ENCODE peak calls at places on chromosomes 12 and 14, in eight cellular contexts. One of them, this sample, is unnamed.

GRCh38 chr12:10717410-10717809 is 5.7 kb downstream of the YBX3 start:
- DNase-seq in HepG2: no peak
- DNase-seq in astrocyte: peak
- DNase-seq in MM.1S: no peak
- DNase-seq in H9: no peak
- DNase-seq in fibroblast of lung: peak
- DNase-seq in GM23248: peak
- DNase-seq in endodermal cell: peak
- DNase-seq in this sample: peak

GRCh38 chr12:98492580-98493140 is 22.7 kb upstream of the TMPO start:
- DNase-seq in HepG2: no peak
- DNase-seq in astrocyte: no peak
- DNase-seq in MM.1S: no peak
- DNase-seq in H9: no peak
- DNase-seq in fibroblast of lung: no peak
- DNase-seq in GM23248: no peak
- DNase-seq in endodermal cell: peak
- DNase-seq in this sample: no peak

GRCh38 chr12:63301311-63301710 is 150.3 kb upstream of the AVPR1A start:
- DNase-seq in HepG2: no peak
- DNase-seq in astrocyte: no peak
- DNase-seq in MM.1S: no peak
- DNase-seq in H9: no peak
- DNase-seq in fibroblast of lung: peak
- DNase-seq in GM23248: peak
- DNase-seq in endodermal cell: no peak
- DNase-seq in this sample: peak

GRCh38 chr12:26651566-26652188 is 181.3 kb downstream of the ITPR2 start:
- DNase-seq in HepG2: peak
- DNase-seq in astrocyte: peak
- DNase-seq in MM.1S: peak
- DNase-seq in H9: peak
- DNase-seq in fibroblast of lung: peak
- DNase-seq in GM23248: peak
- DNase-seq in endodermal cell: peak
- DNase-seq in this sample: peak

GRCh38 chr12:50419112-50419909 is 18.6 kb downstream of the LARP4 start:
- DNase-seq in HepG2: no peak
- DNase-seq in astrocyte: no peak
- DNase-seq in MM.1S: no peak
- DNase-seq in H9: no peak
- DNase-seq in fibroblast of lung: no peak
- DNase-seq in GM23248: no peak
- DNase-seq in endodermal cell: no peak
- DNase-seq in this sample: no peak

GRCh38 chr14:24369907-24370687 is 2.1 kb downstream of the NFATC4 start:
- DNase-seq in HepG2: no peak
- DNase-seq in astrocyte: no peak
- DNase-seq in MM.1S: no peak
- DNase-seq in H9: no peak
- DNase-seq in fibroblast of lung: no peak
- DNase-seq in GM23248: peak
- DNase-seq in endodermal cell: peak
- DNase-seq in this sample: no peak

GRCh38 chr14:22630486-22630885 is 13.7 kb downstream of the OR6J1 start:
- DNase-seq in HepG2: no peak
- DNase-seq in astrocyte: peak
- DNase-seq in MM.1S: no peak
- DNase-seq in H9: no peak
- DNase-seq in fibroblast of lung: peak
- DNase-seq in GM23248: peak
- DNase-seq in endodermal cell: no peak
- DNase-seq in this sample: no peak

GRCh38 chr14:64912256-64912655 is 2.0 kb upstream of the CHURC1 start:
- DNase-seq in HepG2: no peak
- DNase-seq in astrocyte: peak
- DNase-seq in MM.1S: peak
- DNase-seq in H9: no peak
- DNase-seq in fibroblast of lung: peak
- DNase-seq in GM23248: peak
- DNase-seq in endodermal cell: no peak
- DNase-seq in this sample: no peak

GRCh38 chr12:48414046-48414445 is 58.3 kb upstream of the ANP32D start:
- DNase-seq in HepG2: no peak
- DNase-seq in astrocyte: no peak
- DNase-seq in MM.1S: no peak
- DNase-seq in H9: no peak
- DNase-seq in fibroblast of lung: no peak
- DNase-seq in GM23248: no peak
- DNase-seq in endodermal cell: no peak
- DNase-seq in this sample: no peak

GRCh38 chr12:128387811-128388422 is 120.9 kb downstream of the TMEM132C start:
- DNase-seq in HepG2: peak
- DNase-seq in astrocyte: no peak
- DNase-seq in MM.1S: no peak
- DNase-seq in H9: peak
- DNase-seq in fibroblast of lung: no peak
- DNase-seq in GM23248: no peak
- DNase-seq in endodermal cell: peak
- DNase-seq in this sample: peak

GRCh38 chr12:84508325-84508861 is 404.2 kb downstream of the SLC6A15 start:
- DNase-seq in HepG2: peak
- DNase-seq in astrocyte: peak
- DNase-seq in MM.1S: peak
- DNase-seq in H9: peak
- DNase-seq in fibroblast of lung: peak
- DNase-seq in GM23248: peak
- DNase-seq in endodermal cell: peak
- DNase-seq in this sample: peak

GRCh38 chr14:102574840-102575478 is 17.5 kb upstream of the RCOR1 start:
- DNase-seq in HepG2: peak
- DNase-seq in astrocyte: no peak
- DNase-seq in MM.1S: no peak
- DNase-seq in H9: peak
- DNase-seq in fibroblast of lung: no peak
- DNase-seq in GM23248: no peak
- DNase-seq in endodermal cell: peak
- DNase-seq in this sample: no peak

GRCh38 chr12:88267630-88268029 is 125.5 kb downstream of the TMTC3 start:
- DNase-seq in HepG2: no peak
- DNase-seq in astrocyte: no peak
- DNase-seq in MM.1S: no peak
- DNase-seq in H9: no peak
- DNase-seq in fibroblast of lung: no peak
- DNase-seq in GM23248: no peak
- DNase-seq in endodermal cell: no peak
- DNase-seq in this sample: no peak

GRCh38 chr12:101414533-101415119 is 7.1 kb upstream of the ARL1 start:
- DNase-seq in HepG2: peak
- DNase-seq in astrocyte: peak
- DNase-seq in MM.1S: peak
- DNase-seq in H9: peak
- DNase-seq in fibroblast of lung: peak
- DNase-seq in GM23248: peak
- DNase-seq in endodermal cell: peak
- DNase-seq in this sample: peak

GRCh38 chr12:34347367-34347766 is 325.1 kb downstream of the ALG10 start:
- DNase-seq in HepG2: peak
- DNase-seq in astrocyte: no peak
- DNase-seq in MM.1S: no peak
- DNase-seq in H9: no peak
- DNase-seq in fibroblast of lung: no peak
- DNase-seq in GM23248: no peak
- DNase-seq in endodermal cell: peak
- DNase-seq in this sample: no peak

GRCh38 chr12:6330999-6331714 is 10.7 kb downstream of the TNFRSF1A start:
- DNase-seq in HepG2: no peak
- DNase-seq in astrocyte: no peak
- DNase-seq in MM.1S: no peak
- DNase-seq in H9: no peak
- DNase-seq in fibroblast of lung: no peak
- DNase-seq in GM23248: no peak
- DNase-seq in endodermal cell: no peak
- DNase-seq in this sample: no peak

GRCh38 chr12:99911967-99912366 is 72.8 kb downstream of the ANKS1B start:
- DNase-seq in HepG2: no peak
- DNase-seq in astrocyte: no peak
- DNase-seq in MM.1S: peak
- DNase-seq in H9: no peak
- DNase-seq in fibroblast of lung: peak
- DNase-seq in GM23248: peak
- DNase-seq in endodermal cell: no peak
- DNase-seq in this sample: peak

GRCh38 chr12:6869049-6870021 is 2.0 kb downstream of the TPI1 start:
- DNase-seq in HepG2: peak
- DNase-seq in astrocyte: no peak
- DNase-seq in MM.1S: peak
- DNase-seq in H9: peak
- DNase-seq in fibroblast of lung: peak
- DNase-seq in GM23248: peak
- DNase-seq in endodermal cell: peak
- DNase-seq in this sample: peak

DNA sequence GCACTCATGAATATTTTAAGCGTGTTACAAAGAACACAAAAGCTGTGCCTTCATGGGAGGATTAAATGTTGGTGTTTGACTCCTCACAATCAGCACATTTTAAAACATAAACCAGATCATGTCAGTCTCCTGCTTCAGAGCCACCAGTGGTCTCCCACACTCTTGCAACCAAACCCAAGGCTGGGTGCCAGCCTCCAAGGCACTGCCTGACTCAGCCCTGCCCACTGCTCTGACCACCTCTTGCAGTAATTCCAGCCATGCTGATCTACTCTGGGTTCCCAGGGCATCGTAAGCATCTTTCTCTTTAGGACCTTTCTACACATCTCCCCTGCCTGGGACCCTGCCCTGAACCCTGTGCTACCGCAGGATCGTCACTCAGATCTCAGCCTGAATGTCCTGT is 449.6 kb downstream of the RAD51B start:
- DNase-seq in HepG2: no peak
- DNase-seq in astrocyte: no peak
- DNase-seq in MM.1S: no peak
- DNase-seq in H9: no peak
- DNase-seq in fibroblast of lung: peak
- DNase-seq in GM23248: peak
- DNase-seq in endodermal cell: no peak
- DNase-seq in this sample: no peak
- H3K9ac ChIP-seq in HepG2: no peak
- H3K9ac ChIP-seq in astrocyte: no peak
- H3K9ac ChIP-seq in MM.1S: no peak
- H3K9ac ChIP-seq in H9: no peak
- H3K9ac ChIP-seq in fibroblast of lung: no peak
- H3K9ac ChIP-seq in GM23248: no peak
- H3K9ac ChIP-seq in endodermal cell: no peak
- H3K9ac ChIP-seq in this sample: no peak

DNA sequence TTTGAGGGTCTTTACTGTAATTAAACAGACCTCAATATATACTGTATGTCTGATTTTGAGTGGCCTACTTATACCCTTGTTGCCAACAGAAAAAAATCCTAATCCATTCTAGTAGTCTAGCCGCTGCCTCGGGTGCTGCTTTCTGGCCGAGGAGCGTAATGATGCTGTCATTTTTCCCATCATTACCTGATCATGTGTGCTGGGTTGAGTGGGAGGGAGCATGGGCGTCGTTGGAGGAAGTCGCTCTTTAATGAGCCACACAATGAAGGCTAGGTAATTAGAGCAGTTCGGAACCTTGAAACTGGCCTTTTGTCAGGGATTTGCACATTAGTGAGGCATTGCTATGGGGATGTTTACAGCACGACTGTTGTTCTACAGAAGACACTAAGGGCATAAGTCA is 76.1 kb upstream of the RFX4 start:
- DNase-seq in HepG2: no peak
- DNase-seq in astrocyte: no peak
- DNase-seq in MM.1S: no peak
- DNase-seq in H9: no peak
- DNase-seq in fibroblast of lung: no peak
- DNase-seq in GM23248: no peak
- DNase-seq in endodermal cell: no peak
- DNase-seq in this sample: no peak
- H3K9ac ChIP-seq in HepG2: no peak
- H3K9ac ChIP-seq in astrocyte: no peak
- H3K9ac ChIP-seq in MM.1S: no peak
- H3K9ac ChIP-seq in H9: no peak
- H3K9ac ChIP-seq in fibroblast of lung: no peak
- H3K9ac ChIP-seq in GM23248: no peak
- H3K9ac ChIP-seq in endodermal cell: no peak
- H3K9ac ChIP-seq in this sample: no peak

DNA sequence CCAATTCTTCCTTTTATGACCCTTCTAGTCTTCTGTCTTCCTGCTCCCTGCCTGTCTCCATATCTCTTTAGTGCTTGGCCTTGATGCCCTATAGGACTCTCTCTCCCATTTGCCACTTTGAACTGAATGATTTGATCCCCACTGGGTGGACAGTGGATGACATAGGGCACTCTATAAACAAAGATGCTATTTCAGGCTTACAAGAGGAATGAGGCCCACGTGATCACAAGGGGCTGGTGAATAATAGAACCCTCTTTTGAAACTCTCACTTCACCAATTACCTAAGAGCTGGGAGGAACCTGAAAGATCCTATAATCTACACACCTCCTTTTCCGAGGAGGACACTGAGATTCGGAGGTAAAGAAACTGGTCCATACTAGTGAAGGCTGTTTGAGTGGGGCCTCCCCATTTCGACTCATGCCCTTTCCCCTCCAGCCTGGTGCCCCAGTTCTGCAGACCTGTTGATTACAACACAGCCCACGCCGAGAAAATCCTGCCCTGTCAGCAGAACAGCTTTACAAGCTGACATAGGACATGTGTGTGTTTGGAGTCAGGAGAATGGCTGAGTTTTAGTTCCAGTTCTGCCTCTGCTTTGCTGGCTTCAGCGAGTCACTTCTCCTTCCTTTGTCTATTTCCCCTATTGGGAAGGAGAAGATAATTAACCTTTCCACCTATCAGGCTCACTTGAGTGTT is 400.3 kb downstream of the ZFP36L1 start:
- DNase-seq in HepG2: peak
- DNase-seq in astrocyte: no peak
- DNase-seq in MM.1S: no peak
- DNase-seq in H9: no peak
- DNase-seq in fibroblast of lung: no peak
- DNase-seq in GM23248: no peak
- DNase-seq in endodermal cell: no peak
- DNase-seq in this sample: no peak
- H3K9ac ChIP-seq in HepG2: no peak
- H3K9ac ChIP-seq in astrocyte: no peak
- H3K9ac ChIP-seq in MM.1S: no peak
- H3K9ac ChIP-seq in H9: no peak
- H3K9ac ChIP-seq in fibroblast of lung: no peak
- H3K9ac ChIP-seq in GM23248: no peak
- H3K9ac ChIP-seq in endodermal cell: no peak
- H3K9ac ChIP-seq in this sample: peak

DNA sequence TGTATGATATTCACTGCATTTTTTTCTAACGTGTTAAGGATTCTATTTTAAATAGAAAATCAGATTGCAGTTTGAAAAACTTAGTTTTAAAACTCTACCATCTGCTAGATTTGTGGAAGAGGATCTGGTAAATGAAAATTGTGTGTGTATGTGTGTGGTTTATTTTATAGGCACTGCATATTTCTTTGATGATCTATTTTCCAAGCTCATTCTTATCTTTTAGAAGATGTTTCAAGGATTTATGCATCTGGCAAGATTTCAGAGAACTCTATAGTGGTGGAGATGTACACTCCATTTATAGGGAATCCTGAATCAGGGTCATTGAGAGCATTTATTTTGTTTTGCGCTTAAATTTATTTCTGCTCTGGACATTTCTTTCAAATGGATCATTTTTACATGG is 69.8 kb downstream of the HMGA2 start:
- DNase-seq in HepG2: no peak
- DNase-seq in astrocyte: no peak
- DNase-seq in MM.1S: no peak
- DNase-seq in H9: no peak
- DNase-seq in fibroblast of lung: no peak
- DNase-seq in GM23248: peak
- DNase-seq in endodermal cell: no peak
- DNase-seq in this sample: no peak
- H3K9ac ChIP-seq in HepG2: no peak
- H3K9ac ChIP-seq in astrocyte: peak
- H3K9ac ChIP-seq in MM.1S: no peak
- H3K9ac ChIP-seq in H9: no peak
- H3K9ac ChIP-seq in fibroblast of lung: no peak
- H3K9ac ChIP-seq in GM23248: no peak
- H3K9ac ChIP-seq in endodermal cell: no peak
- H3K9ac ChIP-seq in this sample: no peak